ENCODE peak calls at places on chromosomes 11 and 22, in five cellular contexts. One of them, this sample, is unnamed.

GRCh38 chr11:30774451-30774850 is 188.3 kb upstream of the MPPED2 start:
- DNase-seq in A549: no peak
- DNase-seq in heart left ventricle: no peak
- DNase-seq in adrenal gland: no peak
- DNase-seq in IMR-90: no peak
- DNase-seq in this sample: no peak

GRCh38 chr11:134949121-134949591 is 537.1 kb upstream of the B3GAT1 start:
- DNase-seq in A549: no peak
- DNase-seq in heart left ventricle: no peak
- DNase-seq in adrenal gland: peak
- DNase-seq in IMR-90: peak
- DNase-seq in this sample: peak

GRCh38 chr11:15976433-15977045 is 379.8 kb downstream of the SOX6 start:
- DNase-seq in A549: no peak
- DNase-seq in heart left ventricle: no peak
- DNase-seq in adrenal gland: no peak
- DNase-seq in IMR-90: peak
- DNase-seq in this sample: no peak

GRCh38 chr11:134730596-134731538 is 318.8 kb upstream of the B3GAT1 start:
- DNase-seq in A549: no peak
- DNase-seq in heart left ventricle: no peak
- DNase-seq in adrenal gland: no peak
- DNase-seq in IMR-90: no peak
- DNase-seq in this sample: no peak

GRCh38 chr11:47971501-47971900 is 8.9 kb upstream of the PTPRJ start:
- DNase-seq in A549: no peak
- DNase-seq in heart left ventricle: no peak
- DNase-seq in adrenal gland: no peak
- DNase-seq in IMR-90: no peak
- DNase-seq in this sample: no peak

GRCh38 chr22:46758867-46759290 is 3.6 kb upstream of the TBC1D22A start:
- DNase-seq in A549: peak
- DNase-seq in heart left ventricle: peak
- DNase-seq in adrenal gland: peak
- DNase-seq in IMR-90: peak
- DNase-seq in this sample: no peak

GRCh38 chr11:134230339-134230738 is 5.9 kb downstream of the VPS26B start:
- DNase-seq in A549: no peak
- DNase-seq in heart left ventricle: no peak
- DNase-seq in adrenal gland: no peak
- DNase-seq in IMR-90: no peak
- DNase-seq in this sample: no peak

GRCh38 chr11:75996523-75997272 is 181.7 kb downstream of the UVRAG start:
- DNase-seq in A549: no peak
- DNase-seq in heart left ventricle: no peak
- DNase-seq in adrenal gland: no peak
- DNase-seq in IMR-90: no peak
- DNase-seq in this sample: no peak

GRCh38 chr22:39954584-39955055 is 5.6 kb upstream of the TMA7B start:
- DNase-seq in A549: no peak
- DNase-seq in heart left ventricle: no peak
- DNase-seq in adrenal gland: no peak
- DNase-seq in IMR-90: peak
- DNase-seq in this sample: no peak

GRCh38 chr11:121321614-121322243 is 29.2 kb downstream of the SC5D start:
- DNase-seq in A549: no peak
- DNase-seq in heart left ventricle: no peak
- DNase-seq in adrenal gland: no peak
- DNase-seq in IMR-90: peak
- DNase-seq in this sample: no peak

GRCh38 chr22:44726439-44726838 is 24.4 kb downstream of the PRR5 start:
- DNase-seq in A549: no peak
- DNase-seq in heart left ventricle: no peak
- DNase-seq in adrenal gland: no peak
- DNase-seq in IMR-90: no peak
- DNase-seq in this sample: no peak

GRCh38 chr11:75238595-75239245 is 1.9 kb upstream of the TPBGL start:
- DNase-seq in A549: no peak
- DNase-seq in heart left ventricle: no peak
- DNase-seq in adrenal gland: no peak
- DNase-seq in IMR-90: no peak
- DNase-seq in this sample: no peak

GRCh38 chr11:22711880-22712279 is 45.5 kb downstream of the GAS2 start:
- DNase-seq in A549: no peak
- DNase-seq in heart left ventricle: no peak
- DNase-seq in adrenal gland: no peak
- DNase-seq in IMR-90: no peak
- DNase-seq in this sample: no peak

GRCh38 chr11:30131535-30131934 is 99.3 kb upstream of the FSHB start:
- DNase-seq in A549: no peak
- DNase-seq in heart left ventricle: no peak
- DNase-seq in adrenal gland: peak
- DNase-seq in IMR-90: no peak
- DNase-seq in this sample: no peak

GRCh38 chr11:102414559-102414958 is 38.0 kb downstream of the TMEM123 start:
- DNase-seq in A549: no peak
- DNase-seq in heart left ventricle: no peak
- DNase-seq in adrenal gland: no peak
- DNase-seq in IMR-90: no peak
- DNase-seq in this sample: no peak

GRCh38 chr11:64762277-64762915 is 2.6 kb upstream of the PYGM start:
- DNase-seq in A549: no peak
- DNase-seq in heart left ventricle: no peak
- DNase-seq in adrenal gland: no peak
- DNase-seq in IMR-90: no peak
- DNase-seq in this sample: no peak

GRCh38 chr11:10893713-10894112 is 35.9 kb upstream of the ZBED5 start:
- DNase-seq in A549: peak
- DNase-seq in heart left ventricle: no peak
- DNase-seq in adrenal gland: no peak
- DNase-seq in IMR-90: peak
- DNase-seq in this sample: no peak

GRCh38 chr11:26483101-26483500 is 89.0 kb downstream of the MUC15 start:
- DNase-seq in A549: no peak
- DNase-seq in heart left ventricle: no peak
- DNase-seq in adrenal gland: no peak
- DNase-seq in IMR-90: no peak
- DNase-seq in this sample: no peak

GRCh38 chr11:66012946-66013761 is 1.3 kb downstream of the CST6 start:
- DNase-seq in A549: no peak
- DNase-seq in heart left ventricle: no peak
- DNase-seq in adrenal gland: no peak
- DNase-seq in IMR-90: no peak
- DNase-seq in this sample: no peak

GRCh38 chr22:23970816-23971482 is 3.3 kb downstream of the DDT start:
- DNase-seq in A549: no peak
- DNase-seq in heart left ventricle: no peak
- DNase-seq in adrenal gland: no peak
- DNase-seq in IMR-90: no peak
- DNase-seq in this sample: no peak
- TF ChIP-seq POLR2A in A549: no peak
- TF ChIP-seq POLR2A in heart left ventricle: no peak
- TF ChIP-seq POLR2A in adrenal gland: no peak
- TF ChIP-seq POLR2A in IMR-90: no peak
- TF ChIP-seq POLR2A in this sample: no peak

GRCh38 chr22:31286360-31287255 is 5.7 kb downstream of the PIK3IP1 start:
- DNase-seq in A549: no peak
- DNase-seq in heart left ventricle: no peak
- DNase-seq in adrenal gland: peak
- DNase-seq in IMR-90: no peak
- DNase-seq in this sample: no peak
- TF ChIP-seq POLR2A in A549: no peak
- TF ChIP-seq POLR2A in heart left ventricle: no peak
- TF ChIP-seq POLR2A in adrenal gland: no peak
- TF ChIP-seq POLR2A in IMR-90: no peak
- TF ChIP-seq POLR2A in this sample: no peak

DNA sequence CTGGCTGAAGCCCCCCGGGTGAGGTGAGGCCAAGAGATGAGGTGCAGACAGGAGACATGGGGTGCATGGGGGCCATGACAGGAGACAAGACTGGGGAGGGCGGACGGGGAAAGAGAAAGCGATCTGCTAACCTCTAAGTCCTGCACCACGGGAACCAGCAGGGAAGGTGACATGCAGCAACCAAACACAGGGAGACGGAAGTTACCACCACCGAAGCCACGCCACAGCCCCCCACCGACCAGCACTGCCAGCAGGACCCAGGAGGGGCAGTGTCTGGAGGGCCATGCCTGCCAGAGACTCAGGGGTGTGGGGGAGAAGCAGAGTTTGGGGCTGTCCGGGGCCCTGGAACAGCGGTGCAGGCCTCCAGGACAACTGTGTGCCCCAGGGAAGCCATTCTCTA is 14.1 kb upstream of the RASL10A start:
- DNase-seq in A549: no peak
- DNase-seq in heart left ventricle: no peak
- DNase-seq in adrenal gland: no peak
- DNase-seq in IMR-90: no peak
- DNase-seq in this sample: no peak
- TF ChIP-seq POLR2A in A549: no peak
- TF ChIP-seq POLR2A in heart left ventricle: no peak
- TF ChIP-seq POLR2A in adrenal gland: no peak
- TF ChIP-seq POLR2A in IMR-90: no peak
- TF ChIP-seq POLR2A in this sample: no peak

GRCh38 chr11:85950317-85951048 is 95.3 kb downstream of the CCDC83 start:
- DNase-seq in A549: no peak
- DNase-seq in heart left ventricle: no peak
- DNase-seq in adrenal gland: no peak
- DNase-seq in IMR-90: no peak
- DNase-seq in this sample: no peak

GRCh38 chr11:85949798-85950197 is 94.6 kb downstream of the CCDC83 start:
- DNase-seq in A549: no peak
- DNase-seq in heart left ventricle: no peak
- DNase-seq in adrenal gland: no peak
- DNase-seq in IMR-90: no peak
- DNase-seq in this sample: no peak

GRCh38 chr11:85948884-85949283 is 93.7 kb downstream of the CCDC83 start:
- DNase-seq in A549: no peak
- DNase-seq in heart left ventricle: no peak
- DNase-seq in adrenal gland: no peak
- DNase-seq in IMR-90: peak
- DNase-seq in this sample: no peak

GRCh38 chr11:85951428-85952107 is 96.4 kb downstream of the CCDC83 start:
- DNase-seq in A549: no peak
- DNase-seq in heart left ventricle: no peak
- DNase-seq in adrenal gland: no peak
- DNase-seq in IMR-90: no peak
- DNase-seq in this sample: no peak

GRCh38 chr11:85951049-85951405 is 95.8 kb downstream of the CCDC83 start:
- DNase-seq in A549: no peak
- DNase-seq in heart left ventricle: no peak
- DNase-seq in adrenal gland: no peak
- DNase-seq in IMR-90: no peak
- DNase-seq in this sample: no peak
- TF ChIP-seq POLR2A in A549: no peak
- TF ChIP-seq POLR2A in heart left ventricle: no peak
- TF ChIP-seq POLR2A in adrenal gland: no peak
- TF ChIP-seq POLR2A in IMR-90: no peak
- TF ChIP-seq POLR2A in this sample: no peak

GRCh38 chr11:119106564-119107537 is at the start of gene C2CD2L:
- DNase-seq in A549: peak
- DNase-seq in heart left ventricle: peak
- DNase-seq in adrenal gland: peak
- DNase-seq in IMR-90: peak
- DNase-seq in this sample: peak
- TF ChIP-seq POLR2A in A549: peak
- TF ChIP-seq POLR2A in heart left ventricle: no peak
- TF ChIP-seq POLR2A in adrenal gland: peak
- TF ChIP-seq POLR2A in IMR-90: no peak
- TF ChIP-seq POLR2A in this sample: peak

DNA sequence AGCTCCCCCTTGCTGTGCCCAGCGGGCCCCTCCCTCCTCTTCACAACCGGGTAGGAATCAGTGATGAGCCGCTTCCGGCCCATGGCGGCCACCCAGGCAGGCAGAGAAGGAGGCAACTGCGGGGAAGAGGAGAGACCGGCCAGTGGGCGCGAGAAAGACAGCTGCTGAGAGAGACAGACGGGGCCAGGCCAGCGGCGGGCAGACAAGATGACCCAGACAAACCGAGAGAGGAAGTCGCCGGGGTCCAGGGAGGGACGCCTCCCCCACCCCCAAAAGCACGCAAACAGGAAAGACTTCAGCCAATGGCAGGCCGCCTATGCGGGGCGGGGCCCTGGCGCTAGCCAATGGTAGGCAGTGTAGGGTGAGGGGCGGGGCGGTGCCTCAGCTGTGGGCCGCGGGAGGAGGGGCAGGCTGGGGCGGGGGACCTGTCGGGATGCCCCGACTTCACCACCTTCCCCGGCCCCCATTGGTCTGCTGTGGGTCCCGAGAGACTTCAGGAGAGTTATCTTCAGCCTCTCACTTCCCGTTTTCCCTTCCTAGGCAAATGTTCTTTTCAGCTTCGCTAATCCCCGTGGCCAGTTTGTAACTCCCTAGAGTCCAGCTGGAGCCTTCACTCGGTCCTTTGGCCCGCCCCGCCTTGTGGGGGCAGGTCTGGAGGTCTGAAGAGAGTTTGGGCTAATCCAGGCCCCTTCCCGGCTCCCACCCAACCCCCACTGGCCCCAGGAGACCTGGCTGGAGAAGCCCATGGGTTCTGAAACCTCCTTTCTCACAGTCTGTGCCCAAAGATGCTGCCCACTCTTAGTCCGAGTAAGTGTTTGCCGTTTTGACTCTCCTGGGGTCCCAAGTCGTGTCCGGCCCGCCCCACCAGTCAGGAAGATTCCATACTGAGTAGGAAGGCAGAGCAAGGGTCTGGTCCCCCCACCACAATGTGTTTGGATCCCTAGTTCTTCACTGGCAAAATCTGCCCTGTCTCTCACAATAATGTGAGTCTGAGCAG is at the start of gene POLD4:
- DNase-seq in A549: peak
- DNase-seq in heart left ventricle: peak
- DNase-seq in adrenal gland: peak
- DNase-seq in IMR-90: peak
- DNase-seq in this sample: peak
- TF ChIP-seq POLR2A in A549: peak
- TF ChIP-seq POLR2A in heart left ventricle: no peak
- TF ChIP-seq POLR2A in adrenal gland: peak
- TF ChIP-seq POLR2A in IMR-90: peak
- TF ChIP-seq POLR2A in this sample: peak

GRCh38 chr22:36413022-36413770 is 25.4 kb upstream of the MYH9 start:
- DNase-seq in A549: no peak
- DNase-seq in heart left ventricle: no peak
- DNase-seq in adrenal gland: peak
- DNase-seq in IMR-90: peak
- DNase-seq in this sample: no peak

GRCh38 chr22:36409067-36409466 is 21.3 kb upstream of the MYH9 start:
- DNase-seq in A549: no peak
- DNase-seq in heart left ventricle: no peak
- DNase-seq in adrenal gland: no peak
- DNase-seq in IMR-90: no peak
- DNase-seq in this sample: no peak

GRCh38 chr22:36411589-36412258 is 24.0 kb upstream of the MYH9 start:
- DNase-seq in A549: no peak
- DNase-seq in heart left ventricle: no peak
- DNase-seq in adrenal gland: no peak
- DNase-seq in IMR-90: no peak
- DNase-seq in this sample: no peak

GRCh38 chr22:36406721-36407120 is 19.0 kb upstream of the MYH9 start:
- DNase-seq in A549: no peak
- DNase-seq in heart left ventricle: no peak
- DNase-seq in adrenal gland: peak
- DNase-seq in IMR-90: no peak
- DNase-seq in this sample: no peak

GRCh38 chr22:36409911-36410756 is 22.4 kb upstream of the MYH9 start:
- DNase-seq in A549: no peak
- DNase-seq in heart left ventricle: peak
- DNase-seq in adrenal gland: peak
- DNase-seq in IMR-90: no peak
- DNase-seq in this sample: no peak
- TF ChIP-seq POLR2A in A549: no peak
- TF ChIP-seq POLR2A in heart left ventricle: no peak
- TF ChIP-seq POLR2A in adrenal gland: peak
- TF ChIP-seq POLR2A in IMR-90: no peak
- TF ChIP-seq POLR2A in this sample: no peak